ENCODE peak calls at places on chromosome 11, in six cellular contexts. B, H, J, C, L and E are unnamed samples. For H3K4me1, the result is how much of the 10 kb centered on the place peaks cover.

GRCh38 chr11:79437274-79437980 is 3.4 kb downstream of the TENM4 start:
- DNase-seq in B (peak), H (peak), J (peak), C (no peak), L (peak), E (peak)

GRCh38 chr11:128632151-128632791 is 44.9 kb upstream of the ETS1 start:
- DNase-seq in B (peak), H (peak), J (no peak), C (no peak), L (no peak), E (no peak)

GRCh38 chr11:61711037-61711436 is 30.8 kb downstream of the DAGLA start:
- DNase-seq in B (no peak), H (no peak), J (no peak), C (no peak), L (no peak), E (peak)

GRCh38 chr11:130181295-130182272 is 22.0 kb downstream of the ST14 start:
- DNase-seq in B (peak), H (no peak), J (no peak), C (no peak), L (no peak), E (peak)

GRCh38 chr11:110317516-110317932 is 21.1 kb upstream of the RDX start:
- DNase-seq in B (no peak), H (no peak), J (no peak), C (peak), L (no peak), E (no peak)

GRCh38 chr11:26947379-26947844 is 46.5 kb upstream of the FIBIN start:
- DNase-seq in B (peak), H (peak), J (peak), C (no peak), L (peak), E (no peak)

GRCh38 chr11:34105079-34105956 is at the start of gene NAT10:
- DNase-seq in B (peak), H (peak), J (peak), C (peak), L (peak), E (peak)

GRCh38 chr11:80778432-80778831 is 1337.6 kb upstream of the TENM4 start:
- DNase-seq in B (no peak), H (no peak), J (no peak), C (no peak), L (no peak), E (no peak)

GRCh38 chr11:27571151-27571840 is 64.7 kb upstream of the LIN7C start:
- DNase-seq in B (no peak), H (no peak), J (no peak), C (no peak), L (no peak), E (no peak)

GRCh38 chr11:69854719-69855118 is 35.5 kb upstream of the FGF3 start:
- DNase-seq in B (no peak), H (no peak), J (no peak), C (no peak), L (no peak), E (no peak)

GRCh38 chr11:41534861-41535260 is 75.4 kb upstream of the LRRC4C start:
- DNase-seq in B (no peak), H (no peak), J (no peak), C (no peak), L (no peak), E (no peak)

GRCh38 chr11:103581680-103582265 is 454.7 kb upstream of the DDI1 start:
- DNase-seq in B (no peak), H (no peak), J (no peak), C (no peak), L (no peak), E (no peak)

GRCh38 chr11:4672470-4672869 is 25.2 kb downstream of the OR51E2 start:
- DNase-seq in B (no peak), H (no peak), J (no peak), C (no peak), L (no peak), E (no peak)

GRCh38 chr11:2300936-2301630 is 635 bp downstream of the C11orf21 start:
- DNase-seq in B (no peak), H (no peak), J (no peak), C (no peak), L (peak), E (peak)

GRCh38 chr11:9606799-9607510 is 33.5 kb downstream of the WEE1 start:
- DNase-seq in B (no peak), H (no peak), J (no peak), C (no peak), L (no peak), E (no peak)

GRCh38 chr11:72243567-72244316 is at the start of gene PHOX2A:
- DNase-seq in B (no peak), H (peak), J (no peak), C (no peak), L (no peak), E (peak)

GRCh38 chr11:3225826-3226750 is 6.1 kb downstream of the MRGPRE start:
- DNase-seq in B (no peak), H (no peak), J (no peak), C (no peak), L (peak), E (no peak)

GRCh38 chr11:15493066-15493465 is 378.3 kb downstream of the INSC start:
- DNase-seq in B (no peak), H (no peak), J (no peak), C (no peak), L (no peak), E (no peak)

GRCh38 chr11:86577663-86578636 is 94.5 kb downstream of the ME3 start:
- DNase-seq in B (peak), H (peak), J (peak), C (no peak), L (peak), E (no peak)

GRCh38 chr11:119589011-119589410 is 140.0 kb downstream of the NECTIN1 start:
- DNase-seq in B (no peak), H (no peak), J (no peak), C (no peak), L (peak), E (no peak)

GRCh38 chr11:22930816-22931594 is 70.7 kb upstream of the CCDC179 start:
- DNase-seq in B (no peak), H (no peak), J (no peak), C (no peak), L (no peak), E (no peak)

DNA sequence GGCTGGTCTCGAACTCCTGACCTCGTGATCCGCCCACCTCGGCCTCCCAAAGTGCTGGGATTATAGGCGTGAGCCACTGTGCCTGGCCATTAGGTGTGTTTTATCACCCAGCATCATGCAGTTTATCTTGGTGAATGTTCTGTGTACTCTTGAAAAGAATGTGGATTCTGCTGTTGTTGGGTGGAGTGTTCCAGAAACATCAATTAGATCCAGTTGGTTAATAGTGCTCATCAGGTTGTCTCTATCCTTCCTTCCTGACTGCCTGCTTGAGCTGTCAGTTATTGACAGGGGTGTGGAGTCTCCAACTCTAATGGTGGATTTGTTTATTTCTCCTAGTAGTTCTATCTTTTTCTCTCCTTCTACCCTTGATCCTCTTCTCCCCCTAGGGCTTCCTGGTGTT is 30.2 kb upstream of the PPP6R3 start:
- DNase-seq in B (no peak), H (no peak), J (no peak), C (no peak), L (no peak), E (no peak)
- TF ChIP-seq EP300 in B (no peak), H (no peak), J (no peak), C (no peak), L (no peak), E (no peak)

GRCh38 chr11:73265278-73265810 is 6.8 kb upstream of the P2RY6 start:
- DNase-seq in B (no peak), H (no peak), J (no peak), C (no peak), L (no peak), E (no peak)

GRCh38 chr11:73266644-73267015 is 5.5 kb upstream of the P2RY6 start:
- DNase-seq in B (no peak), H (no peak), J (peak), C (no peak), L (no peak), E (no peak)

GRCh38 chr11:73265853-73266643 is 6.1 kb upstream of the P2RY6 start:
- DNase-seq in B (no peak), H (no peak), J (peak), C (no peak), L (no peak), E (no peak)

GRCh38 chr11:73262851-73263495 is 9.2 kb upstream of the P2RY6 start:
- DNase-seq in B (no peak), H (no peak), J (no peak), C (no peak), L (no peak), E (no peak)

GRCh38 chr11:73263640-73264039 is 8.5 kb upstream of the P2RY6 start:
- DNase-seq in B (no peak), H (no peak), J (no peak), C (no peak), L (no peak), E (no peak)
- H3K4me1 ChIP-seq in B (under half), H (under half), J (under half), C (under half), L (under half), E (under half)

GRCh38 chr11:67405196-67405567 is 1.3 kb downstream of the TBC1D10C start:
- DNase-seq in B (no peak), H (no peak), J (no peak), C (no peak), L (no peak), E (peak)
- TF ChIP-seq EP300 in B (no peak), H (no peak), J (no peak), C (no peak), L (no peak), E (no peak)

DNA sequence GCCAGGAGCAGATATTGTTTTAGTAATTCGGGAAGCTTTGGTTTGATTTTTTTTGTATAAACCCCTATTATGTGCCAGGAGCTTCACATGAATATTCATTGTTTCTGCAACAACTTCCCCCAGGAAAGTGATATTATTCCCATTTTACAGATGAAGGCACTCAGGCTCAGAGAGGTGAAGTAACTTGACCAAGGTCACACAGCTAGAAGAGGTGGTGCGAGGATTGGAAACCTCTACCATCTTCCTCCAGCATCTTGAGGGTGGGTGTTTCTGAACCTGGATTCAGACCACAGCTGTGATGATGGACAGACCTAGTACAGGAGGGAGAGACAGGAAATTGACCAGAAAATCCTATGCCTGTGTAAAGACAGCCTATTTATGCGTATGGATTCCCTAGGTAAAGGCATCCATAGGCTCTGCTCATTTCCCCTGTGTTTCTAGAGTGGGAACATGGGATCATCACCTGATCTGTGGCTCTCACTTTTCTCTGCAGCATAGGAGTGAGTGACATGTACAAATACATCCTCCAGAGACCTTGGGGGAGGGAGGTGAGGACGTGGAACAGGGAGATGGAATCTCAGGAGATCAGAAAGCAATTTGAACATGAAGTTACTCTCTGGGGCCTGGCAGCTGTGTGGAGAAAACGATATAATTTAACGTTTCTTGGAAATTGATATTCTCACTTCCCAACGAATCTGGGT is 81.4 kb downstream of the TSPAN18 start:
- DNase-seq in B (no peak), H (no peak), J (no peak), C (no peak), L (no peak), E (no peak)
- H3K4me1 ChIP-seq in B (under half), H (under half), J (half or more), C (under half), L (under half), E (under half)

GRCh38 chr11:7671807-7672206 is 1.5 kb downstream of the CYB5R2 start:
- DNase-seq in B (no peak), H (no peak), J (no peak), C (no peak), L (no peak), E (no peak)
- TF ChIP-seq EP300 in B (no peak), H (no peak), J (no peak), C (no peak), L (no peak), E (no peak)

GRCh38 chr11:117094776-117095175 is 3.5 kb downstream of the SIK3 start:
- DNase-seq in B (no peak), H (no peak), J (no peak), C (no peak), L (no peak), E (no peak)
- H3K4me1 ChIP-seq in B (under half), H (under half), J (half or more), C (under half), L (half or more), E (under half)

DNA sequence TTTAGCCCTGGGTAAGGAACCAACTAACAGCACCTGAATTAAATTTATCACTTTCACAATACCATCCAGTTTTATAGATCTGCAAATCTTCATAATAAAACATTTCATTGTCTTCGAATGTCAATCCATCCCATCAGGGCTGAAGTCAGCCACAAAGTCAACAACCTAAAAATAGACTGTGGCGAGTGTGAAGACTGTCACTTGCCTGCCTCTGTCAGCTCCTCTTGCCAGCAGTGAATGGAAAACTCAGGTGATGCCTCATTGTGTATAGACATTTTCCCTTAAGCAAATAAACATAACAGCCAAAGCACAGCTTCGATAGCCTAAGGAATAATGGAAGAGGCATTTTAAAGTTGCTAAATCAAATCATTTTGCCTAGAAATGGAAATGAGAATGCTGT is 15.8 kb downstream of the KCNA4 start:
- DNase-seq in B (no peak), H (no peak), J (no peak), C (no peak), L (no peak), E (no peak)
- TF ChIP-seq EP300 in B (no peak), H (no peak), J (no peak), C (no peak), L (no peak), E (no peak)

GRCh38 chr11:12113294-12113693 is 2.9 kb downstream of the MICAL2 start:
- DNase-seq in B (no peak), H (no peak), J (no peak), C (no peak), L (no peak), E (no peak)

GRCh38 chr11:12112150-12112520 is 1.7 kb downstream of the MICAL2 start:
- DNase-seq in B (no peak), H (no peak), J (no peak), C (no peak), L (no peak), E (no peak)

GRCh38 chr11:12116425-12117032 is 6.1 kb downstream of the MICAL2 start:
- DNase-seq in B (no peak), H (no peak), J (no peak), C (peak), L (no peak), E (no peak)

GRCh38 chr11:12112731-12113130 is 2.3 kb downstream of the MICAL2 start:
- DNase-seq in B (no peak), H (no peak), J (no peak), C (no peak), L (no peak), E (no peak)

DNA sequence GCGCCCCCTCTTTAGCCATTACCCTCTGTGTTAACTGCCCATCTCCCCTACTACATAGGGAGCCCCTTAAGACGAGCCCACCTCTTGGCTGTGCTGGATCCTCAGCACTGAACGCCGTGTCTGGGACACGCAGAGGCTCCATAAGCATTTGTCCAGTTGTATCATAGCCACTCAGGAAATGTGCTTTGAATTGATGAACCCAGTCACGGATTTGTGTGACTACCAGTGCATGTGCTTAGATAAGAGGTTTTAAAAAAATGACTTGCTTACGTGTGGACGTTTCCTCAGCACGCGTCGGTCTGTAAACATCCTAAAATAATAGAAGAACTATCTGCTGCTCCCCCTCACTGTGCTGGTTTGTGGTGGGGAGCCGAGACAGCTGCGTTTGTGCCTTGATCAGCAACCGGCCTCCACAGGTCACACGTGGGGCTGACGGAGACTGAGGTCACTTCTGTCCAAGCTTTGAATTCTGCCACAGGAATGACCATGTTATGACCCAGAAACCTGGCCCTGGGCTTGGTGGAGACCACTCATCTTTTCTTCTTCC is 4.2 kb downstream of the MICAL2 start:
- DNase-seq in B (no peak), H (peak), J (no peak), C (peak), L (no peak), E (no peak)
- H3K4me1 ChIP-seq in B (under half), H (under half), J (half or more), C (half or more), L (half or more), E (under half)